ENCODE peak calls at places on chromosomes 6 and 20, in five cellular contexts. X is adrenal gland, I is sigmoid colon, Z is cardiac muscle cell, P is heart left ventricle. M is an unnamed sample.
A peak's percentile ranks its signal among the peaks of the same experiment; 100 is the strongest.

GRCh38 chr6:1643111-1643510 is 33.4 kb downstream of the FOXC1 start:
- DNase-seq in X (no peak), I (no peak), Z (no peak), P (no peak), M (no peak)

GRCh38 chr6:31736026-31736767 is at the start of gene CLIC1:
- DNase-seq in X (peak; percentile 91), I (peak; percentile 95), Z (peak; percentile 83), P (peak; percentile 92), M (no peak)

GRCh38 chr6:110398778-110399177 is 16.6 kb downstream of the DDO start:
- DNase-seq in X (no peak), I (no peak), Z (no peak), P (no peak), M (no peak)

GRCh38 chr6:25404693-25405169 is 125.6 kb downstream of the CARMIL1 start:
- DNase-seq in X (no peak), I (no peak), Z (no peak), P (no peak), M (peak; percentile 58)

GRCh38 chr6:159169557-159170332 is 545 bp downstream of the FNDC1 start:
- DNase-seq in X (no peak), I (peak; percentile 69), Z (peak; percentile 55), P (peak; percentile 58), M (peak; percentile 28)

GRCh38 chr6:125182237-125183018 is 28.9 kb downstream of the TPD52L1 start:
- DNase-seq in X (no peak), I (no peak), Z (no peak), P (no peak), M (no peak)

GRCh38 chr20:6767536-6768227 is at the start of gene BMP2:
- DNase-seq in X (no peak), I (peak; percentile 62), Z (peak; percentile 79), P (peak; percentile 76), M (no peak)

GRCh38 chr6:160750276-160750689 is 48.2 kb downstream of the PLG start:
- DNase-seq in X (no peak), I (no peak), Z (no peak), P (no peak), M (no peak)

GRCh38 chr6:121354764-121355163 is 20.5 kb upstream of the TBC1D32 start:
- DNase-seq in X (no peak), I (no peak), Z (no peak), P (no peak), M (no peak)

GRCh38 chr6:134849920-134850447 is 99.9 kb downstream of the ALDH8A1 start:
- DNase-seq in X (no peak), I (no peak), Z (no peak), P (no peak), M (no peak)

GRCh38 chr20:40287683-40288082 is 401.4 kb downstream of the MAFB start:
- DNase-seq in X (no peak), I (no peak), Z (no peak), P (no peak), M (no peak)

GRCh38 chr6:14721103-14721758 is 524.6 kb upstream of the JARID2 start:
- DNase-seq in X (peak; percentile 51), I (no peak), Z (peak; percentile 76), P (no peak), M (no peak)

GRCh38 chr6:148997863-148998262 is 251.0 kb downstream of the UST start:
- DNase-seq in X (no peak), I (no peak), Z (peak; percentile 14), P (no peak), M (no peak)

GRCh38 chr20:34861386-34862084 is 11.1 kb downstream of the GGT7 start:
- DNase-seq in X (no peak), I (no peak), Z (no peak), P (no peak), M (no peak)

GRCh38 chr20:1396264-1396663 is 3.4 kb upstream of the FKBP1A start:
- DNase-seq in X (no peak), I (no peak), Z (no peak), P (no peak), M (no peak)

GRCh38 chr20:53003420-53003819 is 31.3 kb downstream of the TSHZ2 start:
- DNase-seq in X (no peak), I (no peak), Z (no peak), P (no peak), M (no peak)

GRCh38 chr6:79704200-79704599 is 73.1 kb downstream of the SH3BGRL2 start:
- DNase-seq in X (no peak), I (no peak), Z (no peak), P (no peak), M (no peak)

GRCh38 chr6:79436232-79436631 is 101.0 kb downstream of the LCA5 start:
- DNase-seq in X (no peak), I (no peak), Z (peak; percentile 61), P (no peak), M (no peak)

GRCh38 chr20:20527661-20528060 is 159.8 kb downstream of the INSM1 start:
- DNase-seq in X (no peak), I (no peak), Z (no peak), P (no peak), M (no peak)

GRCh38 chr20:23628402-23629016 is 9.2 kb downstream of the CST3 start:
- DNase-seq in X (no peak), I (no peak), Z (peak; percentile 22), P (no peak), M (no peak)
- H3K4me1 ChIP-seq in X (peaks cover 3% of the 10 kb centered on the region), I (peaks cover 34% of the 10 kb centered on the region), Z (peaks cover 4% of the 10 kb centered on the region), P (peaks cover 17% of the 10 kb centered on the region), M (no peaks in the 10 kb centered on the region)

DNA sequence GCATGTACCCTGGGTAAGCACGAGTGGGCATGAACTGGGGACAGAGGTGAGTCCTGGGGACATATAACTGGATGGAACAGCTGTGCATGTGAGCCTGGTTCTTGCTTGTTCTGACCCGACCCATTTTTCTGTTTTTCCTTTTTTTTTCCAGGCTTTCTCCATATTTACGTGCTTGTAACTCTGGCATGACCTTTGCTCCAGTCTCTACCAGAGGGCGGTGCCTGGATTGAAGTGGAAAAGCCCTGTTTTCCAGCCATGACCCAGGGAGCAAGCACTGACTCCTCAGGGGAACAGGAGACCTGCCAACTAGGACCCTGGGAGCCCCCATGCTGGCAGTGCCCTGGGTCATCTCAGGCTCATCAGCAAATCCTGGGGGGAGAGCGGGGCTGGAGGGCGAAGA is 8.0 kb downstream of the TRAF3IP2 start:
- DNase-seq in X (peak; percentile 68), I (peak; percentile 67), Z (no peak), P (no peak), M (no peak)
- H3K27ac ChIP-seq in X (no peak overlapping the region), I (peak overlapping the region; percentile 66), Z (no peak overlapping the region), P (peak overlapping the region; percentile 24), M (no peak overlapping the region)

GRCh38 chr20:51462566-51463276 is 79.8 kb downstream of the NFATC2 start:
- DNase-seq in X (peak; percentile 96), I (peak; percentile 92), Z (peak; percentile 83), P (peak; percentile 92), M (no peak)

GRCh38 chr20:51461306-51461705 is 81.2 kb downstream of the NFATC2 start:
- DNase-seq in X (no peak), I (no peak), Z (no peak), P (no peak), M (no peak)

GRCh38 chr20:51463998-51464397 is 78.5 kb downstream of the NFATC2 start:
- DNase-seq in X (no peak), I (no peak), Z (no peak), P (no peak), M (no peak)

GRCh38 chr20:51460569-51461265 is 81.8 kb downstream of the NFATC2 start:
- DNase-seq in X (no peak), I (no peak), Z (no peak), P (no peak), M (no peak)

GRCh38 chr20:51463560-51463959 is 79.0 kb downstream of the NFATC2 start:
- DNase-seq in X (no peak), I (no peak), Z (no peak), P (no peak), M (no peak)
- H3K4me1 ChIP-seq in X (no peaks in the 10 kb centered on the region), I (peaks cover 12% of the 10 kb centered on the region), Z (no peaks in the 10 kb centered on the region), P (peaks cover 16% of the 10 kb centered on the region), M (peaks cover 14% of the 10 kb centered on the region)

DNA sequence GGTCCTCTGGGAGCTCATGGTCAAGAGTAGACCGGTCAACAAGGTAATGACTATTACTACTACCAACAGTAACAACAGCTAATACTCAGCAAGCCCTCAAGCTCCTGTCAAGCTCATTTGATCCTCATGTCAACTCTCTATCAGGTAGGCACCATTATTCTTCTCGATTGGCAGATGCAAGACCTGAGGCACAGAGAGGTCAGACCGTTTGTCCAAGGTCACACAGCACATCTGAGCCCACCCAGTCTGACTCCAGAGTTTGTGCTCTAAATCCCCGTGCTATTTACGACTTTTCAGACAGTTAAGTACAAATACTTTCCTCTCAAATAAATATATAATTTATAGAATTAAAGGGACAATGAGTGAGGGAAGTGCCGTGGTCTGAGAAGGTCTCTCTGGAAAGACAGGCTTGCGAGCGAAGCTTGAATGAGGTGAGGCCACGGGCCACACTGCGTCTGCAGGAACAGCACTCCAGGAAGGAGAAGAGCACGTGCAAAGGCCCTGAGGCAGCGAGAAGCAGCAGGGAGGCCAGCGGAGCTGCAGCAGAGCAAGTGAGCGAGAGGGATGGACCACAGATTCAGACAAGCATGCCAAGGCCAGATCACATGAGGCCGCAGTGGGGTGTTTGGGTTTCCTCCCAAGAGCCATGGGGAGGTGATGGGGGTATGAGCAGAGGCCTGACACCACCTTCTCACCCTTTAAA is 117.3 kb downstream of the PREX1 start:
- DNase-seq in X (no peak), I (peak; percentile 35), Z (no peak), P (no peak), M (no peak)
- H3K27ac ChIP-seq in X (no peak overlapping the region), I (no peak overlapping the region), Z (no peak overlapping the region), P (no peak overlapping the region), M (no peak overlapping the region)

DNA sequence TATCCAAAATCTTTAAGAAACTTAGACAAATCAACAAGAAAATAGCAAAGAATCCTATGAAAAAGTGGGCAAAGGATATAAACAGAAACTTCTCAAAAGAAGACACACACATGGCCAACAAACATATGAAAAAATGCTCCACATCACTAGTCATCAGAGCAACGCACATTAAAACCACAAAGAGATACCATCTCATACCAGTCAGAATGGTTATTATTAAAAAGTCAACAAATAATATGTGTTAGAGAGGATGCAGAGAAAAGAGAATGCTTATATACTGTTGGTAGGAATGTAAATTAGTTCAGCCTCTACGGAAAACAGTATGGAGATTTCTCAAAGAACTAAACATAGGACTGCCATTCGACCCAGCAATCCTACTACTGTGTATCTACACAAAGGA is 212.0 kb upstream of the DTNBP1 start:
- DNase-seq in X (no peak), I (no peak), Z (peak; percentile 42), P (no peak), M (no peak)
- H3K4me1 ChIP-seq in X (no peaks in the 10 kb centered on the region), I (peaks cover 17% of the 10 kb centered on the region), Z (no peaks in the 10 kb centered on the region), P (peaks cover 10% of the 10 kb centered on the region), M (peaks cover 5% of the 10 kb centered on the region)

DNA sequence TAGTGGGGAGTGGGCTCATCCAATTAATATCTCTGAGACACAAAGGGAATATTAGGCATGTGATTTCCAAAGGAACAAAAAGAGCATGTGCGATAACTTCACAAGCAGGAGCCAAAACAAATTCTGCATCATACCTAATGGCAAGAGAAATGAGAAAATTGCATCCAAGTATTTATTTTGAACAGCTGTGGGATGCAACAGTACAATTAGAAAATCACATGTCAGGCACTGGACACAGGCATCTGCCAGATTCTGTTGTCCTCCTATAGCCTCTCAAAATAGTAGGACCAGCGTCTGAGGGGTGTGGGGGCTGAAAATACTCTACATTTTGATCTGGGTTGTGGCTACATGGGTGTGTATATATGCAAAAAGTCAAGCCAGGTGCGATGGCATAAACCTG is 66.3 kb downstream of the EDN1 start:
- DNase-seq in X (no peak), I (no peak), Z (no peak), P (no peak), M (no peak)
- H3K27ac ChIP-seq in X (no peak overlapping the region), I (no peak overlapping the region), Z (no peak overlapping the region), P (no peak overlapping the region), M (no peak overlapping the region)

GRCh38 chr20:48930878-48931277 is 9.4 kb downstream of the ARFGEF2 start:
- DNase-seq in X (no peak), I (no peak), Z (no peak), P (no peak), M (no peak)
- H3K4me1 ChIP-seq in X (peaks cover 47% of the 10 kb centered on the region), I (peaks cover 43% of the 10 kb centered on the region), Z (peaks cover 15% of the 10 kb centered on the region), P (peaks cover 64% of the 10 kb centered on the region), M (no peaks in the 10 kb centered on the region)

M was measured in naive thymus-derived CD4-positive, alpha-beta T cell.